ENCODE peak calls at places on chromosomes 12 and 14, in eight cellular contexts. W, R, C, P, H, T, V and O are unnamed samples.

GRCh38 chr14:87153391-87153790 is 839.6 kb downstream of the GALC start:
- DNase-seq in T (no peak), P (no peak), W (no peak), H (no peak), C (no peak), V (no peak), R (peak), O (no peak)

GRCh38 chr12:27705263-27705662 is 5.4 kb upstream of the MRPS35 start:
- DNase-seq in T (no peak), H (no peak), R (peak), W (no peak), P (no peak), V (no peak), C (peak), O (no peak)

GRCh38 chr14:45253754-45254300 is 825 bp upstream of the MIS18BP1 start:
- DNase-seq in R (no peak), T (no peak), W (peak), V (no peak), C (no peak), P (no peak), H (no peak), O (no peak)

GRCh38 chr14:73234029-73234428 is 3.3 kb upstream of the PAPLN start:
- DNase-seq in H (no peak), T (no peak), R (no peak), V (no peak), W (no peak), P (no peak), C (no peak), O (no peak)

GRCh38 chr12:113227169-113227568 is 5.9 kb downstream of the TPCN1 start:
- DNase-seq in W (peak), H (no peak), V (no peak), R (no peak), T (no peak), C (no peak), P (no peak), O (no peak)

GRCh38 chr14:90579816-90580215 is 183.0 kb downstream of the CALM1 start:
- DNase-seq in R (no peak), W (no peak), T (no peak), P (no peak), V (no peak), C (no peak), H (no peak), O (no peak)

GRCh38 chr12:89073027-89073398 is 279.3 kb downstream of the DUSP6 start:
- DNase-seq in H (no peak), W (peak), V (peak), P (no peak), C (no peak), R (no peak), T (no peak), O (no peak)

GRCh38 chr12:104710940-104711725 is 247.0 kb downstream of the SLC41A2 start:
- DNase-seq in T (no peak), R (no peak), H (no peak), C (no peak), W (peak), P (no peak), V (no peak), O (no peak)

GRCh38 chr14:32939254-32940065 is 781 bp downstream of the NPAS3 start:
- DNase-seq in H (peak), C (peak), W (peak), T (peak), V (peak), R (no peak), P (peak), O (peak)

GRCh38 chr14:31969371-31969770 is 107.7 kb upstream of the ARHGAP5 start:
- DNase-seq in V (no peak), H (no peak), W (no peak), R (no peak), T (no peak), C (no peak), P (no peak), O (no peak)

GRCh38 chr14:101119830-101120571 is 216.5 kb upstream of the RTL1 start:
- DNase-seq in C (peak), P (no peak), W (no peak), R (no peak), T (no peak), V (no peak), H (no peak), O (no peak)

GRCh38 chr12:127911289-127911688 is 355.7 kb upstream of the TMEM132C start:
- DNase-seq in R (no peak), W (no peak), P (no peak), C (no peak), H (no peak), V (no peak), T (no peak), O (no peak)